ENCODE peak calls at places on chromosomes 7 and 10, in nine cellular contexts. K is neuronal stem cell, W is SK-N-SH, D is endothelial cell of umbilical vein, Z is DND-41, Y is HCT116, E is astrocyte, Q is IMR-90, A is GM23248. O is an unnamed sample.

GRCh38 chr7:8236781-8237407 is 25.1 kb downstream of the ICA1 start:
- DNase-seq in K (no peak), W (peak), D (no peak), Z (no peak), Y (no peak), E (no peak), Q (no peak), A (no peak), O (no peak)

GRCh38 chr10:112375721-112376577 is 2.0 kb downstream of the ACSL5 start:
- DNase-seq in K (no peak), W (no peak), D (peak), Z (peak), Y (no peak), E (no peak), Q (peak), A (peak), O (no peak)

GRCh38 chr7:82360591-82361386 is 82.8 kb downstream of the CACNA2D1 start:
- DNase-seq in K (no peak), W (no peak), D (no peak), Z (no peak), Y (no peak), E (no peak), Q (no peak), A (no peak), O (no peak)

GRCh38 chr7:76507723-76508406 is 2.5 kb upstream of the UPK3B start:
- DNase-seq in K (no peak), W (no peak), D (peak), Z (no peak), Y (no peak), E (no peak), Q (no peak), A (peak), O (no peak)

GRCh38 chr10:123043409-123043925 is 34.7 kb downstream of the ACADSB start:
- DNase-seq in K (peak), W (peak), D (peak), Z (peak), Y (peak), E (peak), Q (peak), A (peak), O (peak)

GRCh38 chr10:8060704-8061121 is 6.2 kb downstream of the GATA3 start:
- DNase-seq in K (peak), W (no peak), D (peak), Z (peak), Y (no peak), E (no peak), Q (no peak), A (no peak), O (no peak)

GRCh38 chr10:110774069-110775021 is 97.4 kb upstream of the PDCD4 start:
- DNase-seq in K (no peak), W (no peak), D (peak), Z (no peak), Y (peak), E (peak), Q (peak), A (peak), O (no peak)

GRCh38 chr7:99975782-99976521 is at the start of gene AZGP1:
- DNase-seq in K (no peak), W (no peak), D (no peak), Z (no peak), Y (no peak), E (no peak), Q (no peak), A (peak), O (no peak)

GRCh38 chr10:127354992-127355391 is 158.6 kb upstream of the INSYN2A start:
- DNase-seq in K (no peak), W (no peak), D (peak), Z (no peak), Y (peak), E (no peak), Q (no peak), A (no peak), O (no peak)

GRCh38 chr10:89217057-89217990 is 10.2 kb upstream of the CH25H start:
- DNase-seq in K (peak), W (peak), D (peak), Z (peak), Y (peak), E (peak), Q (peak), A (peak), O (no peak)

GRCh38 chr7:139562491-139562890 is 39.0 kb downstream of the CLEC2L start:
- DNase-seq in K (no peak), W (no peak), D (no peak), Z (no peak), Y (no peak), E (no peak), Q (no peak), A (no peak), O (no peak)

GRCh38 chr7:94655562-94655883 is 410 bp downstream of the SGCE start:
- DNase-seq in K (peak), W (no peak), D (no peak), Z (no peak), Y (no peak), E (peak), Q (no peak), A (no peak), O (no peak)

GRCh38 chr7:1533569-1534329 is 3.2 kb downstream of the MAFK start:
- DNase-seq in K (no peak), W (peak), D (peak), Z (no peak), Y (no peak), E (peak), Q (peak), A (peak), O (no peak)

GRCh38 chr10:112716924-112717348 is 233.1 kb upstream of the TCF7L2 start:
- DNase-seq in K (no peak), W (no peak), D (peak), Z (no peak), Y (peak), E (peak), Q (peak), A (peak), O (no peak)

GRCh38 chr10:58704226-58705200 is 191.8 kb downstream of the BICC1 start:
- DNase-seq in K (no peak), W (no peak), D (no peak), Z (no peak), Y (no peak), E (peak), Q (peak), A (peak), O (no peak)

GRCh38 chr10:88045544-88046415 is 182.4 kb downstream of the PTEN start:
- DNase-seq in K (no peak), W (no peak), D (no peak), Z (peak), Y (no peak), E (peak), Q (peak), A (no peak), O (peak)

GRCh38 chr7:110448918-110449317 is 642.0 kb upstream of the LRRN3 start:
- DNase-seq in K (no peak), W (no peak), D (no peak), Z (no peak), Y (no peak), E (no peak), Q (no peak), A (no peak), O (no peak)

GRCh38 chr10:16750461-16750860 is 66.8 kb downstream of the RSU1 start:
- DNase-seq in K (no peak), W (no peak), D (no peak), Z (no peak), Y (no peak), E (peak), Q (peak), A (no peak), O (no peak)

GRCh38 chr10:123507298-123507697 is 158.9 kb upstream of the GPR26 start:
- DNase-seq in K (no peak), W (no peak), D (no peak), Z (no peak), Y (no peak), E (no peak), Q (no peak), A (no peak), O (no peak)

GRCh38 chr7:31493714-31494181 is 20.1 kb upstream of the ITPRID1 start:
- DNase-seq in K (no peak), W (no peak), D (no peak), Z (no peak), Y (no peak), E (peak), Q (no peak), A (no peak), O (peak)

GRCh38 chr7:37698271-37698670 is 14.7 kb downstream of the GPR141 start:
- DNase-seq in K (no peak), W (no peak), D (no peak), Z (no peak), Y (no peak), E (no peak), Q (no peak), A (no peak), O (no peak)

GRCh38 chr10:88946965-88947590 is 5.5 kb downstream of the ACTA2 start:
- DNase-seq in K (no peak), W (no peak), D (no peak), Z (no peak), Y (no peak), E (peak), Q (no peak), A (no peak), O (no peak)

DNA sequence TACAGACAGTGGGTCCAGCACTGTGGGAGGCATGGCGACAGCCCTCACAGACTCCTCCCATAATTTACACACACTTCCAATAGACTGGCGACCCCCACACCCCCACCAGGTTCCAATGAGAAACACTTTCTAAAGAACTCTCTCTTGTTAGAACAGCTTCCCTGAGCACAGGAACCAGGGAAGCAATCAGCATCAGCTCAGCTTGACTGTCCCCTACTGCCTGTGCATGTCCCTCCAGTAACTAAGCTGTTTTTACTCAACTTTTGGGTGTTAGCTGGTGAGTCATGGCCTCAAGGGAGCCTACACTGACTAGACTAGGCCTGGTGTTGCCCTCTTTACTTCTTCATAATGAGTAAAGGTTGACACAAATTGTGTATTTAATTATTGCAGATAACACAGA is 32.6 kb upstream of the HERPUD2 start:
- DNase-seq in K (no peak), W (no peak), D (no peak), Z (no peak), Y (no peak), E (no peak), Q (no peak), A (peak), O (no peak)
- H3K9ac ChIP-seq in K (no peak), W (no peak), D (no peak), Z (no peak), Y (no peak), E (no peak), Q (no peak), A (no peak), O (no peak)

DNA sequence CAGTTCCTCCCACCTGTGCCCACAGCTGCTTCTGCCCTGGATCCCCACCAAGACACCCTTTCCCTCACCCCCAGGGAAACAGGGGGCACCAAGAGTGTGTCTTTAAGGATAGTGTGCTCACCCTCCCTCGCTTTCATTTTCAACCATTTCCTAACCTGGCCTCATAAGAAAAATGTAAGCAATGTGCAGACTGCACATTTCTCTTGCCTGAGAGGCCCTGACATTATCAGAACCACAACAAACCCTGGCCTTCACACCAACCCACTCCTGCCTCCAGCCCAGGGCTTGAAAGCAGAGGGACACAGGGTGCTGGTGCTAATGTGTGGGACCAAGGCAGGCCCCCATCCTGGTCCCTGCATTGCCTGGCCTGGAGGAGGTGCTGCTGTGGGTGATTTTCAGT is 11.0 kb upstream of the IMPDH1 start:
- DNase-seq in K (no peak), W (no peak), D (no peak), Z (no peak), Y (no peak), E (no peak), Q (no peak), A (no peak), O (no peak)
- H3K9ac ChIP-seq in K (no peak), W (no peak), D (no peak), Z (no peak), Y (no peak), E (no peak), Q (no peak), A (no peak), O (no peak)

GRCh38 chr7:98291717-98292116 is 10.2 kb downstream of the BRI3 start:
- DNase-seq in K (no peak), W (peak), D (no peak), Z (no peak), Y (no peak), E (no peak), Q (no peak), A (peak), O (no peak)

GRCh38 chr7:98286701-98287485 is 5.4 kb downstream of the BRI3 start:
- DNase-seq in K (no peak), W (peak), D (no peak), Z (no peak), Y (no peak), E (no peak), Q (no peak), A (peak), O (no peak)

GRCh38 chr7:98287486-98287959 is 6.0 kb downstream of the BRI3 start:
- DNase-seq in K (no peak), W (no peak), D (no peak), Z (no peak), Y (no peak), E (no peak), Q (no peak), A (no peak), O (no peak)

GRCh38 chr7:98288064-98288823 is 6.8 kb downstream of the BRI3 start:
- DNase-seq in K (no peak), W (peak), D (no peak), Z (no peak), Y (no peak), E (no peak), Q (no peak), A (peak), O (no peak)

DNA sequence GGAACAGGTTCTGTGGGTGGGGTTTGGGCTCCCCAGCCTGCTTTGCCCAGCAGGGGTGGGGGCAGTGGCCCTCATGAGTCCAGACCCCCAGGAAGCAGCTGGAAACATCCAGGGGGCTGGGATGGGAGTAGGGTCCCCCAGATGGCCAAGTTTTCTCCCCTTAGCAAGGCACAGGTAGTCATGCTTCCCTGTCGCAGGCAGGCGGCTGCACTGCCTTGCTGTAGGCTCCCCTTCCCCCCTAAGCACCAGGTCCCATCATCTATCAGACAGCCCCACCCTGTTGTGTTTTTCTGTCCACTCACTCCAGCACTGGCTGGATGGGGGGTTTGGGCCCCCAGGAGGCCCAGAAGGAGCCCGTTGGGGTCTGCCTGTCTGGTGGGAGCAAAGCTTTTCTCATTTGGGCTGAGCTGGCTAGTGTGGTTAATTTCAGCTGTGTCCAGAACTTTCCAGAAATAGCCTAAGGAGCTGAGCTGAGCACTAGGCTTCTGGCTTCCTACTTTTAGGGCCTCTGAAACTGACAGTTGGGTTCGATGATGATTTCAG is 7.9 kb downstream of the BRI3 start:
- DNase-seq in K (no peak), W (peak), D (no peak), Z (no peak), Y (no peak), E (no peak), Q (no peak), A (no peak), O (no peak)
- H3K9ac ChIP-seq in K (no peak), W (no peak), D (no peak), Z (no peak), Y (no peak), E (no peak), Q (no peak), A (no peak), O (no peak)

GRCh38 chr10:103581499-103581898 is 88.0 kb downstream of the NEURL1 start:
- DNase-seq in K (no peak), W (no peak), D (no peak), Z (no peak), Y (no peak), E (no peak), Q (no peak), A (no peak), O (no peak)

GRCh38 chr10:103583871-103584215 is 90.3 kb downstream of the NEURL1 start:
- DNase-seq in K (no peak), W (no peak), D (no peak), Z (no peak), Y (no peak), E (no peak), Q (no peak), A (no peak), O (no peak)

GRCh38 chr10:103580422-103580821 is 86.9 kb downstream of the NEURL1 start:
- DNase-seq in K (no peak), W (no peak), D (no peak), Z (no peak), Y (no peak), E (no peak), Q (no peak), A (no peak), O (no peak)

GRCh38 chr10:103584216-103585010 is 90.9 kb downstream of the NEURL1 start:
- DNase-seq in K (no peak), W (no peak), D (no peak), Z (no peak), Y (no peak), E (no peak), Q (no peak), A (peak), O (no peak)

DNA sequence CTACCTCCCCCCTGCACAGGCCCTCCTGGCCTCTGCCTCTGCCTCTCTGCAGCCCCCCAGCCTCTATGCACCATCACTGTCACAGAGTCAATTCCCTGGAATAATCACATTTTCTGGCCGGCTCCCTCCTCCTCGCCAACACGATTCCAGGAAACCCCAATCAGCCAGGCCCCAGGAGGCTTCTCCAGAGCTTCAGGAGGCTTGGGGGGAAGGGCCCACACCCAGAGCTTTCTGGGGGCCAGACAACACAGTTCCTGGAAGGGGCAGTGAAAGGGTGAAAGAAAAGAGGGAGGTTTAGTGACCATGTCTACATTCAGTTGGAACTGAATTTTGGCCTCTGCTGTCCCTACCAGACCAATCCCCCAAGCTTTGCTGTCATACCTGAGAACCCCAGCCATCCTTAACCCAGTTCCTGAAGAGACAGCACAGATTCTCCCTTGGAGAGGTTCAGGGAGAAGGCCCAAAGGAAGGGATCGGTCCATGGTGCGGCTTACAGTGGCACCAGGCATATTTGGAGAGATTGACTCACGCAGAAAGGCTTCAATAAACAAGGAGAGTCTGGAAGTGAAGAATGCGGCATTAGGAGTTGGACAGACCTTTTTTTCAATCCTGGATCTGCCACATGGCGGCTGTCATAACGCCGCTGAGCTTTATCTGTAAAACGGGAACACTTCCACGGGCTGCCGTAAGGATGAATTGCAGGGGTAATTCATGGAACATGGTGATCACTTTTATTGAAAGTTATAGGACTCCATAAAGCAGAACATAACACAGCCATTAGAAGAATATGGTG is 89.0 kb downstream of the NEURL1 start:
- DNase-seq in K (no peak), W (no peak), D (no peak), Z (no peak), Y (no peak), E (no peak), Q (no peak), A (no peak), O (no peak)
- H3K9ac ChIP-seq in K (no peak), W (no peak), D (no peak), Z (no peak), Y (no peak), E (no peak), Q (no peak), A (no peak), O (no peak)

DNA sequence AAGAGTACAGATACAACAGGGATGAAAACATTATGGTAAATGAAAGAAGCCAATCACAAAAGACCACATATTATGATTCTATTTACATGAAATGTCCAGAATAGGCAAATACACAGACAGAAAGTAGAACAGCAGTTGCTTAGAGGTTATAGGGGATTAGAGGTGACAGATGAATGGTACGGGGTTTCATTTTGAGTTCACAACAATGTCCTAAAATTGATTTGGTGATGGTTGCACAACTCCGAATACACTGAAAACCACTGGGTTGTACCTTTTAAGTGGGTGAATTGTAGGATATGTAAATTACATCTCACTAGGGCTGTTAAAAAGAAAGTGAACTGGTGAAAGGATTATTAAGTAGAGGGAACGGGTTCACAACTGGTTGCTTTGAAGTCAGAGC is 76.3 kb upstream of the MRLN start:
- DNase-seq in K (no peak), W (no peak), D (no peak), Z (no peak), Y (no peak), E (no peak), Q (no peak), A (no peak), O (no peak)
- H3K9ac ChIP-seq in K (no peak), W (no peak), D (no peak), Z (no peak), Y (no peak), E (no peak), Q (no peak), A (no peak), O (no peak)

DNA sequence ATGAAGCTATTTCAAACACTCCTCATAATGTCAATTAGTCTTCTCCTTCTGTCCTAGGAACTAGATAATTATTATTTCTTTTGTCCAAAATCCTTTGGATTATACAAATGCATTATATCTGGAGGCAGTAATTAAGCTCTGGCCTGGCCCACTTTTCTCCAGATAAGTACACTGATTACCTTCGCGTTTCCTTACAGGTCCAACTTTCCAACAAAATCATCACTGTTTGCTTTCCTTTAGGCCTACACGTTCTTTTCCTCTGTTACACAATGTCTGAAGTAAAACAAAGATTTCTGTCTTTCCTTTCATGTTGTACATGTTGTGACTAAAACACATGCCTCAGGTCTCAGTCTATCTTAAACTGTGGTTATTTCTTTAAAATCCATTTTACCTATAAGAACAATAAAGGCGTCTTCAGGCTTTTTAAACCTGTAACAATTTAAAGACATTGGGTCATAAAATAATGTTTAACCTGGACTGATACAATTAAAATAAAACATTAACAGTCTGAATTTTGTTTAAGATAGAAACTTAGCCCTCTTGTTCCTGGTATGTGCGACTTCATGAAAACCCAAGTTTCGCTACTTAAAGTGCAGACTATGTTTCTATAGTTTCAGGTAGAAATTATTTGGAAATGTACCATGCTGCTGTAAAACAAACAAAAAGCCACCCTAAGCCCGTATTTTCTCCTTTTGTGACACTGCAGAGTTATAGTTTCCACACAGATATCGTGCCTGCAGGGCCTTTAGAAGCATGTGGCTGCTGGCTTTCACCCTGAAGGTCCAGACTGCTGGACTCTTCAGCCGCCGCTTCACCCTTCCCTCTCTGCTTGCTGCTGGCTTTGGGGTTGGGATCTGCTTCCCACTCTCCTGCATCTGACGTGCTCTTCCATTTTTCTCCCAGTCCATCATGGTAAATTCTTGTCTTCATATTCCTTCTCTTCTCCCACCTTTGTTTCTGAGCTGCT is 381.7 kb downstream of the DPP6 start:
- DNase-seq in K (no peak), W (no peak), D (no peak), Z (no peak), Y (no peak), E (no peak), Q (no peak), A (no peak), O (no peak)
- H3K9ac ChIP-seq in K (no peak), W (no peak), D (no peak), Z (no peak), Y (no peak), E (no peak), Q (no peak), A (no peak), O (no peak)